ENCODE peak calls at places on chromosomes 12 and 14, in six cellular contexts. F is M059J; X is CD4-positive, alpha-beta memory T cell; J is GM12865; Y is lower lobe of right lung; A is smooth muscle cell of the brain vasculature. D is an unnamed sample.

GRCh38 chr12:27922591-27923139 is 49.9 kb downstream of the PTHLH start:
- DNase-seq in F (peak; percentile 88), A (no peak), J (no peak), X (no peak), Y (no peak), D (no peak)

GRCh38 chr14:91388551-91388975 is 29.1 kb downstream of the CCDC88C start:
- DNase-seq in J (peak; percentile 81), F (no peak), X (no peak), A (no peak), Y (no peak), D (no peak)

GRCh38 chr12:111937429-111937828 is 75.5 kb downstream of the TMEM116 start:
- DNase-seq in A (no peak), X (no peak), J (no peak), F (no peak), Y (no peak), D (no peak)

GRCh38 chr12:88052686-88053085 is 23.5 kb upstream of the C12orf50 start:
- DNase-seq in X (no peak), J (peak; percentile 26), F (peak; percentile 49), A (no peak), Y (no peak), D (no peak)

GRCh38 chr14:20620798-20621478 is 20.6 kb downstream of the OR6S1 start:
- DNase-seq in A (no peak), J (no peak), Y (no peak), X (no peak), F (no peak), D (no peak)

GRCh38 chr12:91331371-91331770 is 148.8 kb upstream of the DCN start:
- DNase-seq in X (no peak), J (no peak), Y (no peak), F (peak; percentile 5), A (no peak), D (no peak)

GRCh38 chr12:58602736-58603135 is 317.6 kb downstream of the LRIG3 start:
- DNase-seq in X (no peak), A (no peak), J (no peak), Y (no peak), F (no peak), D (no peak)

GRCh38 chr12:6228535-6229223 is 28.5 kb downstream of the CD9 start:
- DNase-seq in J (no peak), Y (no peak), F (no peak), A (no peak), X (no peak), D (no peak)